ENCODE peak calls at places on chromosomes 11 and 22, in ten cellular contexts. M is ovary, K is body of pancreas, I is lower lobe of right lung, N is A673, D is adrenal gland, T is stomach, X is cardiac muscle cell, S is breast epithelium, U is fibroblast of lung. B is an unnamed sample.

GRCh38 chr22:37462983-37463382 is 23.2 kb downstream of the MFNG start:
- DNase-seq in M (no peak), K (no peak), I (no peak), N (no peak), D (no peak), T (no peak), X (peak; percentile 60), S (no peak), U (peak; percentile 42), B (no peak)

GRCh38 chr11:29124436-29124835 is 892.4 kb downstream of the KCNA4 start:
- DNase-seq in M (no peak), K (no peak), I (no peak), N (no peak), D (no peak), T (no peak), X (no peak), S (no peak), U (no peak), B (peak; percentile 68)

GRCh38 chr11:12411806-12412727 is 34.7 kb downstream of the PARVA start:
- DNase-seq in M (peak; percentile 71), K (peak; percentile 51), I (peak; percentile 49), N (peak; percentile 89), D (peak; percentile 87), T (peak; percentile 57), X (peak; percentile 91), S (no peak), U (peak; percentile 89), B (peak; percentile 85)

GRCh38 chr11:9039194-9039593 is 35.4 kb upstream of the NRIP3 start:
- DNase-seq in M (no peak), K (no peak), I (no peak), N (no peak), D (no peak), T (no peak), X (peak; percentile 41), S (no peak), U (no peak), B (no peak)

GRCh38 chr11:70073881-70074371 is 4.2 kb upstream of the ANO1 start:
- DNase-seq in M (no peak), K (no peak), I (no peak), N (no peak), D (no peak), T (no peak), X (peak; percentile 51), S (peak; percentile 50), U (no peak), B (peak; percentile 0)

GRCh38 chr11:5301846-5302245 is at the start of gene OR51B4:
- DNase-seq in M (no peak), K (no peak), I (no peak), N (no peak), D (no peak), T (no peak), X (no peak), S (no peak), U (no peak), B (no peak)

GRCh38 chr11:67572747-67573419 is 10.7 kb upstream of the GSTP1 start:
- DNase-seq in M (no peak), K (peak; percentile 86), I (peak; percentile 79), N (peak; percentile 72), D (peak; percentile 83), T (peak; percentile 79), X (peak; percentile 63), S (peak; percentile 59), U (peak; percentile 59), B (peak; percentile 76)

GRCh38 chr22:17587631-17588030 is 24.3 kb downstream of the SLC25A18 start:
- DNase-seq in M (no peak), K (no peak), I (no peak), N (no peak), D (no peak), T (no peak), X (no peak), S (peak; percentile 42), U (no peak), B (peak; percentile 53)

GRCh38 chr11:63846897-63847296 is 8.0 kb downstream of the MARK2 start:
- DNase-seq in M (no peak), K (no peak), I (no peak), N (no peak), D (no peak), T (no peak), X (no peak), S (no peak), U (no peak), B (no peak)

GRCh38 chr11:63845305-63845704 is 6.4 kb downstream of the MARK2 start:
- DNase-seq in M (no peak), K (peak; percentile 31), I (no peak), N (no peak), D (no peak), T (no peak), X (peak; percentile 71), S (no peak), U (peak; percentile 56), B (no peak)

GRCh38 chr11:63843042-63843441 is 4.1 kb downstream of the MARK2 start:
- DNase-seq in M (no peak), K (peak; percentile 60), I (no peak), N (no peak), D (no peak), T (peak; percentile 63), X (no peak), S (no peak), U (no peak), B (no peak)

GRCh38 chr11:63847363-63847762 is 8.5 kb downstream of the MARK2 start:
- DNase-seq in M (no peak), K (peak; percentile 91), I (no peak), N (no peak), D (no peak), T (peak; percentile 83), X (no peak), S (no peak), U (no peak), B (no peak)

DNA sequence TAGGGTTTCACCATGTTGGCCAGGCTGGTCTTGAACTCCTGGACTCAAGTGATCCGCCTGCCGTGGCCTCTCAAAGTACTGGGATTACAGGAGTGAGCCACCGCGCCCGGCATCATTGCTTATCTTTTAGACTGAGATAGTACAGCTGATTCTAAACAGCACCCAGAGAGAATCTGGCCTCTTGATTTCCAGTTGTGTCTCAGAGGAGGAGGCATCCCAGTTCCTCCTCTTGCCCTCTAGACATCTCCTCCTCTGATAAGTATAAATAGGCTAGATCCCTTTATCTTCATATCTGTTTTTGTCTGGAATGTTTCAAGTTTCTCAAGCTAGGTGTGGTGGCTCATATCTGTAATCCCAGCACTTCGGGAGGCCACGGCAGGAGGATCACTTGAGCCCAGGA is 7.0 kb downstream of the MARK2 start:
- DNase-seq in M (no peak), K (no peak), I (no peak), N (no peak), D (no peak), T (no peak), X (no peak), S (no peak), U (no peak), B (no peak)
- H3K27ac ChIP-seq in M (no peak overlapping the region), K (peak overlapping the region; percentile 95), I (no peak overlapping the region), N (no peak overlapping the region), D (peak overlapping the region; percentile 65), T (peak overlapping the region; percentile 86), X (peak overlapping the region; percentile 50), S (peak overlapping the region; percentile 75), U (no peak overlapping the region), B (no peak overlapping the region)

DNA sequence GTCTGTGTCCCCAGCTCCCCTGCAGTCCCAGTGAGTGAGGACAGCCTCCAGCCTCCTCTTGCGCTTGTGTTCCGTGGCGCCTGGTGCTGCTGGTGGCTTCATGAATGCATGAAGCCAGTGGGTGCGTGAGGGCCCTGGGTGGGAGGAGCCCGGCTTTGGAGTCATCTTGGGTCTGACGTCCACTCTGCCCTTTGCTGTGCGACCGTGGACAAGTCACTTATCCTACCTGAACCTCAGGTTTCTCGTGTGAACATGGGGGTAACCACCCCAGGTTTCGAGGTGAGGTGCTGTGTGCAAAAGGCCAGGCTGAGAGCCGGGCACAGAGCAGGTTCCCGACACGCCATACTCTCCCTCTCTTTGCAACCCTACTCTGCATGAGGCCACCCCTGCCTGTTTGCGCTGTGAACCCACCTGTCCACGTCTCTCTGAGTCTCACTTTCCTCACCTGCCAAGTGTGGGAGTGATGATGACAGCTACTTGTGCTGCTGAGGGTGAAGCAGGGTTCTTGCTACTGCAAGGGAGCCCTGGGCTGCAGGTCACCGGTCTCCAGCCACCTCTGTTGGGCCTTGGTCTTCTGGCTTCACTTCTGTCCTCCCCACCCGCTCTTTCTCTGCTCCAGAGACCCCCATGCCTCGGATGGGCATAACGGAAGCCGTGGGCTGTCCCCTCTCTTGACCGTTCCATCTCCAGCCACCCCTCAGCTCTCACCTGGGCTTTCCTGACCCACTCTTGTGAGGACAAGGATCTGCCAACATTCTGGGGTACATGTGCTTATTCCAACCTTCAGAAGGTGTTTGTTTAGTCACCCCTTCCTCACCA is 537.6 kb downstream of the TBC1D22A start:
- DNase-seq in M (no peak), K (no peak), I (no peak), N (no peak), D (peak; percentile 21), T (peak; percentile 22), X (no peak), S (peak; percentile 24), U (no peak), B (no peak)
- TF ChIP-seq CTCF in M (no peak), K (no peak), I (no peak), N (no peak), D (no peak), T (no peak), X (no peak), S (no peak), U (no peak), B (no peak)

GRCh38 chr22:47810505-47811500 is 1048.4 kb downstream of the TBC1D22A start:
- DNase-seq in M (no peak), K (no peak), I (no peak), N (no peak), D (peak; percentile 24), T (no peak), X (no peak), S (no peak), U (no peak), B (no peak)

GRCh38 chr22:47806894-47807293 is 1044.4 kb downstream of the TBC1D22A start:
- DNase-seq in M (no peak), K (no peak), I (no peak), N (no peak), D (peak; percentile 14), T (no peak), X (no peak), S (no peak), U (no peak), B (no peak)

GRCh38 chr22:47808236-47808845 is 1045.9 kb downstream of the TBC1D22A start:
- DNase-seq in M (no peak), K (no peak), I (no peak), N (no peak), D (peak; percentile 27), T (no peak), X (no peak), S (no peak), U (no peak), B (no peak)

GRCh38 chr22:47807506-47807905 is 1045.1 kb downstream of the TBC1D22A start:
- DNase-seq in M (no peak), K (no peak), I (no peak), N (no peak), D (peak; percentile 23), T (no peak), X (no peak), S (no peak), U (no peak), B (no peak)

DNA sequence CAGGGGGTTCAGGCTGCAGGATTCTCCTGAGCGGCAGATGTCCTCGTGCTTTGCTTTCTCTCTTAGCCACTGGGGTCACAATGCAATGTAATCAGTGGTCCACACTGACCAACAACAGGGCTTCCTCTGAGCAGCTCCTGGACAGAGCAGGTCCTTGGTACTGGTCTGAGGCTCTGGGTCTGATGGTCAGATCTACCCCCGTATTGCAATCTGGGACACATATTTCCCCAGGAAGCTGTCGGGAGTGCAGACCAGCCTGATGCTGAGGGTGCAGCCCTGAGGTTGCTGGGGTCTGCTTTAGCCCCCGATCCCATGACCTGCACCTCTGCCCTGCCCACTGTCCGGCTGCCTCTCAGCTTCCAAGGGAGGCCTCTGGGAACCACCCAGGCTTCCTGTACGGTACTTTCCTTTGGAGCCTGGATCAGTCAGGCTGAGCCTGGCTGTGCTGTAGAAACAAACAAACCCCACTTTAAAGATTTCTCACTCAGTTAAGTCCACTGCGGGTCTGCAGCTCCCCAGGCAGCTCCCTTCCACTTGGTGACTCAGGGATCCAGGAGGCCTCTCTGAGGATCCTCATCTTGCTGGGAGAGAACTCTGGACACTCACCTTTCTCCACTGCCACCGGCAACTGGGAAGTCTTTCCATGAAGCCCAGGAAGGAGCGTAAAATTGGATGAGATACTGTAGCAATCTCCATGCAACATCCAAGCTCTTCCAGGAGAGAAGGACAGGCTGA is 1046.6 kb downstream of the TBC1D22A start:
- DNase-seq in M (no peak), K (no peak), I (no peak), N (no peak), D (peak; percentile 20), T (no peak), X (no peak), S (no peak), U (no peak), B (no peak)
- H3K9me3 ChIP-seq in M (no peaks in the 10 kb centered on the region), K (no peaks in the 10 kb centered on the region), I (no peaks in the 10 kb centered on the region), N (no peaks in the 10 kb centered on the region), D (no peaks in the 10 kb centered on the region), T (peaks cover 10% of the 10 kb centered on the region), X (no peaks in the 10 kb centered on the region), S (peaks cover 5% of the 10 kb centered on the region), U (no peaks in the 10 kb centered on the region), B (no peaks in the 10 kb centered on the region)

GRCh38 chr11:1205121-1205986 is 17.5 kb upstream of the MUC5B start:
- DNase-seq in M (no peak), K (no peak), I (peak; percentile 32), N (no peak), D (no peak), T (no peak), X (no peak), S (peak; percentile 43), U (no peak), B (peak; percentile 4)

GRCh38 chr11:1204381-1205101 is 18.3 kb upstream of the MUC5B start:
- DNase-seq in M (no peak), K (no peak), I (peak; percentile 35), N (no peak), D (no peak), T (no peak), X (no peak), S (no peak), U (no peak), B (no peak)

GRCh38 chr11:1202776-1203504 is 19.9 kb upstream of the MUC5B start:
- DNase-seq in M (peak; percentile 63), K (peak; percentile 53), I (peak; percentile 69), N (peak; percentile 63), D (peak; percentile 65), T (peak; percentile 76), X (peak; percentile 51), S (peak; percentile 62), U (peak; percentile 9), B (peak; percentile 73)

GRCh38 chr11:1202154-1202775 is 20.6 kb upstream of the MUC5B start:
- DNase-seq in M (no peak), K (no peak), I (peak; percentile 49), N (peak; percentile 42), D (no peak), T (peak; percentile 37), X (peak; percentile 14), S (peak; percentile 48), U (no peak), B (peak; percentile 7)

GRCh38 chr11:1203505-1204271 is 19.2 kb upstream of the MUC5B start:
- DNase-seq in M (no peak), K (no peak), I (peak; percentile 50), N (no peak), D (no peak), T (peak; percentile 28), X (no peak), S (peak; percentile 48), U (no peak), B (peak; percentile 14)
- H3K27ac ChIP-seq in M (no peak overlapping the region), K (no peak overlapping the region), I (no peak overlapping the region), N (no peak overlapping the region), D (no peak overlapping the region), T (peak overlapping the region; percentile 38), X (no peak overlapping the region), S (no peak overlapping the region), U (no peak overlapping the region), B (no peak overlapping the region)